ENCODE peak calls at places on chromosomes 13 and 19, in four cellular contexts. One of them, this sample, is unnamed.

GRCh38 chr13:73677041-73677589 is 457.1 kb downstream of the KLF12 start:
- DNase-seq in HL-60: no peak
- DNase-seq in suprapubic skin: no peak
- DNase-seq in SK-N-SH: no peak
- DNase-seq in this sample: no peak

GRCh38 chr19:41228486-41228885 is 9.5 kb downstream of the AXL start:
- DNase-seq in HL-60: no peak
- DNase-seq in suprapubic skin: no peak
- DNase-seq in SK-N-SH: no peak
- DNase-seq in this sample: no peak

GRCh38 chr13:59665736-59666135 is 498.0 kb downstream of the DIAPH3 start:
- DNase-seq in HL-60: no peak
- DNase-seq in suprapubic skin: no peak
- DNase-seq in SK-N-SH: no peak
- DNase-seq in this sample: no peak

GRCh38 chr13:22665531-22665930 is 515.2 kb upstream of the SGCG start:
- DNase-seq in HL-60: no peak
- DNase-seq in suprapubic skin: no peak
- DNase-seq in SK-N-SH: no peak
- DNase-seq in this sample: no peak

GRCh38 chr13:93758575-93758974 is 532.0 kb downstream of the GPC6 start:
- DNase-seq in HL-60: no peak
- DNase-seq in suprapubic skin: no peak
- DNase-seq in SK-N-SH: no peak
- DNase-seq in this sample: no peak

GRCh38 chr13:103188688-103189326 is 122.6 kb upstream of the SLC10A2 start:
- DNase-seq in HL-60: no peak
- DNase-seq in suprapubic skin: no peak
- DNase-seq in SK-N-SH: peak
- DNase-seq in this sample: no peak

GRCh38 chr19:30022659-30023058 is 80.6 kb downstream of the URI1 start:
- DNase-seq in HL-60: no peak
- DNase-seq in suprapubic skin: no peak
- DNase-seq in SK-N-SH: no peak
- DNase-seq in this sample: no peak

GRCh38 chr19:49403404-49404187 is 15.5 kb downstream of the KASH5 start:
- DNase-seq in HL-60: no peak
- DNase-seq in suprapubic skin: no peak
- DNase-seq in SK-N-SH: peak
- DNase-seq in this sample: no peak

GRCh38 chr19:14410054-14410774 is 8.9 kb downstream of the DDX39A start:
- DNase-seq in HL-60: no peak
- DNase-seq in suprapubic skin: no peak
- DNase-seq in SK-N-SH: no peak
- DNase-seq in this sample: no peak

GRCh38 chr19:6417713-6418561 is 6.7 kb downstream of the KHSRP start:
- DNase-seq in HL-60: no peak
- DNase-seq in suprapubic skin: no peak
- DNase-seq in SK-N-SH: peak
- DNase-seq in this sample: no peak

GRCh38 chr13:95418946-95419345 is 117.7 kb upstream of the ABCC4 start:
- DNase-seq in HL-60: peak
- DNase-seq in suprapubic skin: no peak
- DNase-seq in SK-N-SH: no peak
- DNase-seq in this sample: no peak

GRCh38 chr13:114167445-114167844 is 11.6 kb upstream of the CFAP97D2 start:
- DNase-seq in HL-60: peak
- DNase-seq in suprapubic skin: no peak
- DNase-seq in SK-N-SH: no peak
- DNase-seq in this sample: no peak

GRCh38 chr13:51243832-51244231 is 21.6 kb downstream of the FAM124A start:
- DNase-seq in HL-60: no peak
- DNase-seq in suprapubic skin: no peak
- DNase-seq in SK-N-SH: no peak
- DNase-seq in this sample: no peak

GRCh38 chr19:50325310-50326100 is 3.7 kb downstream of the KCNC3 start:
- DNase-seq in HL-60: peak
- DNase-seq in suprapubic skin: no peak
- DNase-seq in SK-N-SH: peak
- DNase-seq in this sample: peak

GRCh38 chr13:106536244-106537034 is 977 bp upstream of the EFNB2 start:
- DNase-seq in HL-60: peak
- DNase-seq in suprapubic skin: peak
- DNase-seq in SK-N-SH: peak
- DNase-seq in this sample: peak
- TF ChIP-seq POLR2AphosphoS5 in HL-60: peak
- TF ChIP-seq POLR2AphosphoS5 in suprapubic skin: no peak
- TF ChIP-seq POLR2AphosphoS5 in SK-N-SH: no peak
- TF ChIP-seq POLR2AphosphoS5 in this sample: peak

GRCh38 chr19:3509566-3509989 is 3.5 kb downstream of the FZR1 start:
- DNase-seq in HL-60: no peak
- DNase-seq in suprapubic skin: no peak
- DNase-seq in SK-N-SH: no peak
- DNase-seq in this sample: no peak
- H3K27ac ChIP-seq in HL-60: no peak
- H3K27ac ChIP-seq in suprapubic skin: no peak
- H3K27ac ChIP-seq in SK-N-SH: peak
- H3K27ac ChIP-seq in this sample: no peak

GRCh38 chr19:1245468-1245867 is 2.9 kb upstream of the MIDN start:
- DNase-seq in HL-60: no peak
- DNase-seq in suprapubic skin: no peak
- DNase-seq in SK-N-SH: no peak
- DNase-seq in this sample: no peak

GRCh38 chr19:1244693-1245451 is 3.3 kb downstream of the ATP5F1D start:
- DNase-seq in HL-60: no peak
- DNase-seq in suprapubic skin: no peak
- DNase-seq in SK-N-SH: no peak
- DNase-seq in this sample: peak

GRCh38 chr19:1245884-1246816 is 2.2 kb upstream of the MIDN start:
- DNase-seq in HL-60: no peak
- DNase-seq in suprapubic skin: no peak
- DNase-seq in SK-N-SH: no peak
- DNase-seq in this sample: peak

GRCh38 chr19:1241417-1242095 is at the start of gene ATP5F1D:
- DNase-seq in HL-60: peak
- DNase-seq in suprapubic skin: peak
- DNase-seq in SK-N-SH: peak
- DNase-seq in this sample: peak

GRCh38 chr19:1243768-1244692 is 2.5 kb downstream of the ATP5F1D start:
- DNase-seq in HL-60: peak
- DNase-seq in suprapubic skin: peak
- DNase-seq in SK-N-SH: peak
- DNase-seq in this sample: peak
- H3K4me3 ChIP-seq in HL-60: peak
- H3K4me3 ChIP-seq in suprapubic skin: peak
- H3K4me3 ChIP-seq in SK-N-SH: no peak
- H3K4me3 ChIP-seq in this sample: peak

DNA sequence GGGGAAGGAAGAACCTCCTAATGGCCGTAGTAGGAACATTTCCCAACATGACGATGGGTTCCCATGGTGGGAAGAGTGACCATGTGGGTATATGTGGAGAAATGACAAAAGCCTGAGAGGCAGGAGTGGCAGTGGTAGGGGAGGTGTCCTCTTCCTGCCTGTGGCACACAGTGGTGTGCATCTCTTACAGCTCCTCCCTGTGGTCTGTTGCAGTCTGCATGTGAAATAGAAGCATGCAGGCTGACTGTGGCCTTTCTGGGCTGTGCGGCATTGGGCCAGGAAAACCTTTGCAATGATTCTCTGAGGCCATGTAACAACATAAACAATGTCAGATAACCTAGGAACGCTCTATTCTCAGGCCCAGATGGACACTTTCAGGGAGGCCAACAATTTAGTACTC is 84.0 kb downstream of the LACC1 start:
- DNase-seq in HL-60: no peak
- DNase-seq in suprapubic skin: no peak
- DNase-seq in SK-N-SH: no peak
- DNase-seq in this sample: no peak
- TF ChIP-seq POLR2AphosphoS5 in HL-60: no peak
- TF ChIP-seq POLR2AphosphoS5 in suprapubic skin: no peak
- TF ChIP-seq POLR2AphosphoS5 in SK-N-SH: no peak
- TF ChIP-seq POLR2AphosphoS5 in this sample: no peak

GRCh38 chr19:15836345-15836594 is 20.8 kb upstream of the OR10H1 start:
- DNase-seq in HL-60: no peak
- DNase-seq in suprapubic skin: no peak
- DNase-seq in SK-N-SH: no peak
- DNase-seq in this sample: no peak
- H3K27ac ChIP-seq in HL-60: peak
- H3K27ac ChIP-seq in suprapubic skin: peak
- H3K27ac ChIP-seq in SK-N-SH: peak
- H3K27ac ChIP-seq in this sample: peak

GRCh38 chr13:20231839-20232555 is at the start of gene GJB6:
- DNase-seq in HL-60: no peak
- DNase-seq in suprapubic skin: peak
- DNase-seq in SK-N-SH: peak
- DNase-seq in this sample: peak
- H3K4me3 ChIP-seq in HL-60: peak
- H3K4me3 ChIP-seq in suprapubic skin: peak
- H3K4me3 ChIP-seq in SK-N-SH: no peak
- H3K4me3 ChIP-seq in this sample: peak

GRCh38 chr19:16091546-16092475 is 15.5 kb downstream of the TPM4 start:
- DNase-seq in HL-60: no peak
- DNase-seq in suprapubic skin: no peak
- DNase-seq in SK-N-SH: no peak
- DNase-seq in this sample: no peak

GRCh38 chr19:16088985-16089846 is 12.9 kb downstream of the TPM4 start:
- DNase-seq in HL-60: no peak
- DNase-seq in suprapubic skin: no peak
- DNase-seq in SK-N-SH: no peak
- DNase-seq in this sample: no peak

GRCh38 chr19:16087940-16088339 is 11.6 kb downstream of the TPM4 start:
- DNase-seq in HL-60: no peak
- DNase-seq in suprapubic skin: no peak
- DNase-seq in SK-N-SH: no peak
- DNase-seq in this sample: no peak

GRCh38 chr19:16085115-16085514 is 8.8 kb downstream of the TPM4 start:
- DNase-seq in HL-60: peak
- DNase-seq in suprapubic skin: no peak
- DNase-seq in SK-N-SH: no peak
- DNase-seq in this sample: no peak

GRCh38 chr19:16088351-16088984 is 12.2 kb downstream of the TPM4 start:
- DNase-seq in HL-60: no peak
- DNase-seq in suprapubic skin: no peak
- DNase-seq in SK-N-SH: no peak
- DNase-seq in this sample: no peak
- TF ChIP-seq POLR2AphosphoS5 in HL-60: no peak
- TF ChIP-seq POLR2AphosphoS5 in suprapubic skin: no peak
- TF ChIP-seq POLR2AphosphoS5 in SK-N-SH: no peak
- TF ChIP-seq POLR2AphosphoS5 in this sample: peak

DNA sequence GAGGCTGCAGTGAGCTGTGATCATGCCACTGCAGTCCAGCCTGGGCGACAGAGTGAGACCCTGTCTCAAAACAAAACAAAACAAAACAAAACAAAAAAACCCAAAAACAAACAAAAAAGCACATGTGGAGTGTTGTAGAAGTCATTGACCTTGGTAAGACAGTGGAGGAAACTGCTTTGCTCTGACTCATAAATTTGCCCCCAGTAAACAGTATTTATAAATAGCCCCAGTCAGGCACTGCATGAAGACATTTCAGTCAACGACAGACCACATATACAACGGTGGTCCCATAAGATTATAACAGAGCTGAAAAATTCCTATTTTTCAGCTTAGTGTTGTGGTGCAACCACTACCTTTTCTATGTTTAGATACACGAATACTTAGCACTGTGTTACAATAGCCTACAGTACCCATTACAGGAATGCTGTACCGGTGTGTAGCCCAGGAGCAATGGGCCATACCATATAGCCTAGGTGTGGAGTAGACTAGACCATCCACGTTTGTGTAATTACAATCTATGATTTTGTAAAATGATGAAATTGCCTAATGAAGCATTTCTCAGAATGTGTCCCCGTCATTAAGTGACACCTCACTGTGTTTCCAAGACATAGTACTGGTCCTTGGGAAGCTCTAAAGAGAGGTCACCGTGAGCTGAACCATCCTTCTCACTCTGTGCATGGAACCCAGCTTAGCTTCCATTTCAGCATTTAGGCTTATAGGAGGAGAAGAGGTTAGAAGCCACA is 1.1 kb downstream of the ARL11 start:
- DNase-seq in HL-60: no peak
- DNase-seq in suprapubic skin: no peak
- DNase-seq in SK-N-SH: no peak
- DNase-seq in this sample: no peak
- H3K27ac ChIP-seq in HL-60: peak
- H3K27ac ChIP-seq in suprapubic skin: no peak
- H3K27ac ChIP-seq in SK-N-SH: no peak
- H3K27ac ChIP-seq in this sample: no peak

DNA sequence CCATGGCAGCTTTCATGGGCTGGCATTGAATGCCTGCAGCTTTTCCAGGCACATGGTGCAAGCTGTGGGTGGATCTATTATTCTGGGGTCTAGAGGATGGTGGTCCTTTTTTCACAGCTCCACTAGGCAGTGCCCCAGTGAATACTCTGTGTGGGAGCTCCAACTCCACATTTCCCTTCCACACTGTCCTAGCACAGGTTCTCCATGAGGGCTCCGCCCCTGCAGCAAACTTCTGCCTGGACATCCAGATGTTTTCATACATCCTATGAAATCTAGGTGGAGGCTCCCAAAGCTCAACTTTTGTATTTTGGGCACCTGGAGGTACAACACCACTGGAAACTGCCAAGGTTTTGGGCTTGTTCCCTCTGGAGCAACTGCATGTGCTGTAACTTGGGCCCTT is 450.6 kb downstream of the LMO7 start:
- DNase-seq in HL-60: no peak
- DNase-seq in suprapubic skin: no peak
- DNase-seq in SK-N-SH: no peak
- DNase-seq in this sample: no peak
- H3K4me3 ChIP-seq in HL-60: no peak
- H3K4me3 ChIP-seq in suprapubic skin: no peak
- H3K4me3 ChIP-seq in SK-N-SH: no peak
- H3K4me3 ChIP-seq in this sample: no peak